ENCODE peak calls at places on chromosomes 5 and 9, in eight cellular contexts. One of them, this sample, is unnamed.

GRCh38 chr5:178279723-178280438 is 47.3 kb upstream of the PHYKPL start:
- DNase-seq in A673: peak
- DNase-seq in A549: peak
- DNase-seq in heart left ventricle: peak
- DNase-seq in fibroblast of lung: peak
- DNase-seq in left ventricle myocardium inferior: peak
- DNase-seq in right atrium auricular region: peak
- DNase-seq in Caco-2: peak
- DNase-seq in this sample: peak

GRCh38 chr5:177307544-177308363 is 3.9 kb downstream of the MXD3 start:
- DNase-seq in A549: no peak
- DNase-seq in A673: no peak
- DNase-seq in Caco-2: no peak
- DNase-seq in heart left ventricle: peak
- DNase-seq in fibroblast of lung: no peak
- DNase-seq in right atrium auricular region: no peak
- DNase-seq in left ventricle myocardium inferior: no peak
- DNase-seq in this sample: no peak

GRCh38 chr5:88672644-88673493 is 210.1 kb downstream of the MEF2C start:
- DNase-seq in A673: peak
- DNase-seq in heart left ventricle: no peak
- DNase-seq in fibroblast of lung: no peak
- DNase-seq in right atrium auricular region: no peak
- DNase-seq in A549: no peak
- DNase-seq in Caco-2: no peak
- DNase-seq in left ventricle myocardium inferior: no peak
- DNase-seq in this sample: no peak

GRCh38 chr5:157544623-157544989 is 31.0 kb downstream of the ADAM19 start:
- DNase-seq in fibroblast of lung: no peak
- DNase-seq in right atrium auricular region: no peak
- DNase-seq in Caco-2: no peak
- DNase-seq in A549: no peak
- DNase-seq in heart left ventricle: no peak
- DNase-seq in A673: no peak
- DNase-seq in left ventricle myocardium inferior: no peak
- DNase-seq in this sample: no peak

GRCh38 chr5:62283856-62284255 is 22.1 kb upstream of the KIF2A start:
- DNase-seq in A673: no peak
- DNase-seq in heart left ventricle: no peak
- DNase-seq in left ventricle myocardium inferior: no peak
- DNase-seq in Caco-2: no peak
- DNase-seq in right atrium auricular region: no peak
- DNase-seq in fibroblast of lung: no peak
- DNase-seq in A549: no peak
- DNase-seq in this sample: no peak

GRCh38 chr9:33263131-33263935 is 1.2 kb downstream of the BAG1 start:
- DNase-seq in Caco-2: no peak
- DNase-seq in heart left ventricle: no peak
- DNase-seq in fibroblast of lung: peak
- DNase-seq in left ventricle myocardium inferior: no peak
- DNase-seq in A673: peak
- DNase-seq in A549: no peak
- DNase-seq in right atrium auricular region: peak
- DNase-seq in this sample: peak

GRCh38 chr9:98331536-98332259 is 76.2 kb upstream of the TBC1D2 start:
- DNase-seq in left ventricle myocardium inferior: no peak
- DNase-seq in right atrium auricular region: no peak
- DNase-seq in A549: no peak
- DNase-seq in Caco-2: no peak
- DNase-seq in fibroblast of lung: peak
- DNase-seq in A673: no peak
- DNase-seq in heart left ventricle: no peak
- DNase-seq in this sample: no peak

GRCh38 chr5:149439899-149440655 is 61.0 kb upstream of the IL17B start:
- DNase-seq in fibroblast of lung: peak
- DNase-seq in A673: peak
- DNase-seq in A549: peak
- DNase-seq in right atrium auricular region: no peak
- DNase-seq in Caco-2: peak
- DNase-seq in heart left ventricle: no peak
- DNase-seq in left ventricle myocardium inferior: no peak
- DNase-seq in this sample: peak

GRCh38 chr5:51731641-51732040 is 348.4 kb downstream of the ISL1 start:
- DNase-seq in fibroblast of lung: peak
- DNase-seq in heart left ventricle: no peak
- DNase-seq in right atrium auricular region: no peak
- DNase-seq in Caco-2: no peak
- DNase-seq in A549: no peak
- DNase-seq in left ventricle myocardium inferior: no peak
- DNase-seq in A673: peak
- DNase-seq in this sample: peak

GRCh38 chr5:177456591-177456964 is 10.0 kb downstream of the PRR7 start:
- DNase-seq in right atrium auricular region: no peak
- DNase-seq in Caco-2: no peak
- DNase-seq in heart left ventricle: no peak
- DNase-seq in A673: no peak
- DNase-seq in left ventricle myocardium inferior: no peak
- DNase-seq in fibroblast of lung: no peak
- DNase-seq in A549: no peak
- DNase-seq in this sample: no peak

GRCh38 chr9:38008168-38009034 is 60.6 kb downstream of the SHB start:
- DNase-seq in A673: peak
- DNase-seq in fibroblast of lung: peak
- DNase-seq in heart left ventricle: no peak
- DNase-seq in left ventricle myocardium inferior: no peak
- DNase-seq in A549: peak
- DNase-seq in Caco-2: peak
- DNase-seq in right atrium auricular region: no peak
- DNase-seq in this sample: peak

GRCh38 chr9:116870566-116870965 is 183.5 kb downstream of the TRIM32 start:
- DNase-seq in heart left ventricle: no peak
- DNase-seq in fibroblast of lung: no peak
- DNase-seq in right atrium auricular region: no peak
- DNase-seq in A549: peak
- DNase-seq in left ventricle myocardium inferior: no peak
- DNase-seq in A673: no peak
- DNase-seq in Caco-2: peak
- DNase-seq in this sample: no peak

DNA sequence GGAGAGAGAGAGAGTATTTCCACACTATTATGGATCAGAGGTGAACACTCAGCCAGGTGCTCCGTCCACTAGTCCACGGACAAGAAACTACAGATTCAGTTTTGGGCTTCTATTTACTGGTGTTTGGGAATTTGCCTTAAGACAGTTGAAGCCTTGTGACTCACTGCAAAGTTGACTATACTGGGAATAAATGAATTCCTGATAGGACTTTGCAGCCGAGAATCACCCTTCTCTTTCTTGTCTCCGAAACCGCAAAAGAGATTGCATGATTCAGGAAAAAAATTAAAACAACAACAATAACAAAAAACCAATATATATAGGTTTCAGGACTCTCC is 701 bp downstream of the TMEM171 start:
- DNase-seq in A549: no peak
- DNase-seq in right atrium auricular region: no peak
- DNase-seq in left ventricle myocardium inferior: no peak
- DNase-seq in Caco-2: no peak
- DNase-seq in A673: no peak
- DNase-seq in heart left ventricle: no peak
- DNase-seq in fibroblast of lung: no peak
- DNase-seq in this sample: no peak
- H3K4me3 ChIP-seq in A549: peak
- H3K4me3 ChIP-seq in right atrium auricular region: peak
- H3K4me3 ChIP-seq in left ventricle myocardium inferior: peak
- H3K4me3 ChIP-seq in Caco-2: peak
- H3K4me3 ChIP-seq in A673: peak
- H3K4me3 ChIP-seq in heart left ventricle: no peak
- H3K4me3 ChIP-seq in fibroblast of lung: peak
- H3K4me3 ChIP-seq in this sample: peak

GRCh38 chr5:138753794-138754698 is 821 bp downstream of the CTNNA1 start:
- DNase-seq in A673: peak
- DNase-seq in heart left ventricle: peak
- DNase-seq in right atrium auricular region: peak
- DNase-seq in Caco-2: peak
- DNase-seq in A549: peak
- DNase-seq in left ventricle myocardium inferior: peak
- DNase-seq in fibroblast of lung: peak
- DNase-seq in this sample: peak

GRCh38 chr5:138755084-138755748 is 2.0 kb downstream of the CTNNA1 start:
- DNase-seq in right atrium auricular region: no peak
- DNase-seq in Caco-2: no peak
- DNase-seq in left ventricle myocardium inferior: no peak
- DNase-seq in A549: no peak
- DNase-seq in heart left ventricle: no peak
- DNase-seq in A673: no peak
- DNase-seq in fibroblast of lung: no peak
- DNase-seq in this sample: no peak

GRCh38 chr5:138754699-138755057 is 1.5 kb downstream of the CTNNA1 start:
- DNase-seq in right atrium auricular region: no peak
- DNase-seq in Caco-2: no peak
- DNase-seq in fibroblast of lung: no peak
- DNase-seq in A673: no peak
- DNase-seq in A549: no peak
- DNase-seq in heart left ventricle: no peak
- DNase-seq in left ventricle myocardium inferior: no peak
- DNase-seq in this sample: peak

GRCh38 chr5:138752341-138752950 is 779 bp upstream of the CTNNA1 start:
- DNase-seq in Caco-2: peak
- DNase-seq in left ventricle myocardium inferior: peak
- DNase-seq in heart left ventricle: peak
- DNase-seq in A549: peak
- DNase-seq in A673: peak
- DNase-seq in fibroblast of lung: peak
- DNase-seq in right atrium auricular region: no peak
- DNase-seq in this sample: peak

DNA sequence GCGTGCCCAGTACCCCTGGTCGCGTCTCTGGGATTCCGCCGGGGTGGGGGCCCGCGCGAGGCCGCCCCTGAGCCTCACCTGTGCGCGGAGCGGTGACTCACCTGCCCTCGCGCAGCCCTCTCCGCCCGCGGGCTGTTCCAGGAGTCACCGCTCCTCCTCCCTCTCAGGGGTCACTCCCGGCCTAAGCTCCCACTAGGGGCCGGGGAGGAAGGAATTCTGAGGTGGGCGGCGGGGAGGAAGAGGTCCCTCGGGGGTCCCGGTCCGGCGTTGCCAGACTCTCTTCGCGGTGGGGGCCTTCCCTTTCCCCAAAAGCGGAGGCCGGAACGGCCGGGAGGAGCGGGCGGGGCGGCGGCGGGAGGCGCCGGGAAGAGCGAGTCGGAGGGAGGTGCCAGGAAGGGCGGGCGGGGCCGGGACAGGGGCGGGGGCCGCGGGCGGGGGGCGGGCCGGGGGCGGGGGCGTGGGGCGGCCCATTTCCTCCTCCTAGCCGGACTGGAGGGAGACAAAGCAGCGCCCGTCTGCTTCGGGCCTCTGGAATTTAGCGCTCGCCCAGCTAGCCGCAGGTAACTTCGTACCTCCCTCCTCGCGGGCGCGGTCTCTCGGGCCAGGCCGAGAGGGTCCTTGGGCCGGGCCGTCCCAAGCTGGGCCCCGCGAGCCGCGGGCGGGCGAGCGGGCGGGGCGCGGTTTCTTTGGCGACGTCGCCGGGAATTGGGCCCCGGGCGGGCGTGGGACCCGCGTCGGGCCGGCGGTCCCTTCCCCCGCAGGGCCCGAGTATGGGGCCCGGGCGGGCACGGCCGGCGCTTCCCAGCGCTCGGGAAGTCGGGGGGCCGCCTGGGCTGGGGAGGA is at the start of gene CTNNA1:
- DNase-seq in A673: peak
- DNase-seq in left ventricle myocardium inferior: peak
- DNase-seq in Caco-2: peak
- DNase-seq in fibroblast of lung: peak
- DNase-seq in heart left ventricle: peak
- DNase-seq in A549: peak
- DNase-seq in right atrium auricular region: peak
- DNase-seq in this sample: peak
- TF ChIP-seq CTCF in A673: no peak
- TF ChIP-seq CTCF in left ventricle myocardium inferior: no peak
- TF ChIP-seq CTCF in Caco-2: no peak
- TF ChIP-seq CTCF in fibroblast of lung: no peak
- TF ChIP-seq CTCF in heart left ventricle: peak
- TF ChIP-seq CTCF in A549: no peak
- TF ChIP-seq CTCF in right atrium auricular region: no peak
- TF ChIP-seq CTCF in this sample: no peak

GRCh38 chr5:55222819-55223124 is 4.3 kb downstream of the MCIDAS start:
- DNase-seq in left ventricle myocardium inferior: no peak
- DNase-seq in fibroblast of lung: no peak
- DNase-seq in A549: no peak
- DNase-seq in right atrium auricular region: no peak
- DNase-seq in heart left ventricle: no peak
- DNase-seq in A673: no peak
- DNase-seq in Caco-2: no peak
- DNase-seq in this sample: no peak

GRCh38 chr5:55218966-55219365 is 8.1 kb downstream of the MCIDAS start:
- DNase-seq in right atrium auricular region: no peak
- DNase-seq in heart left ventricle: no peak
- DNase-seq in left ventricle myocardium inferior: no peak
- DNase-seq in Caco-2: peak
- DNase-seq in fibroblast of lung: no peak
- DNase-seq in A673: no peak
- DNase-seq in A549: no peak
- DNase-seq in this sample: no peak

GRCh38 chr5:55220433-55221185 is 6.5 kb downstream of the MCIDAS start:
- DNase-seq in Caco-2: no peak
- DNase-seq in right atrium auricular region: no peak
- DNase-seq in A549: no peak
- DNase-seq in fibroblast of lung: no peak
- DNase-seq in heart left ventricle: no peak
- DNase-seq in left ventricle myocardium inferior: no peak
- DNase-seq in A673: no peak
- DNase-seq in this sample: no peak

GRCh38 chr5:55222061-55222818 is 4.9 kb downstream of the MCIDAS start:
- DNase-seq in A549: no peak
- DNase-seq in heart left ventricle: no peak
- DNase-seq in right atrium auricular region: no peak
- DNase-seq in left ventricle myocardium inferior: no peak
- DNase-seq in fibroblast of lung: no peak
- DNase-seq in Caco-2: no peak
- DNase-seq in A673: no peak
- DNase-seq in this sample: no peak

DNA sequence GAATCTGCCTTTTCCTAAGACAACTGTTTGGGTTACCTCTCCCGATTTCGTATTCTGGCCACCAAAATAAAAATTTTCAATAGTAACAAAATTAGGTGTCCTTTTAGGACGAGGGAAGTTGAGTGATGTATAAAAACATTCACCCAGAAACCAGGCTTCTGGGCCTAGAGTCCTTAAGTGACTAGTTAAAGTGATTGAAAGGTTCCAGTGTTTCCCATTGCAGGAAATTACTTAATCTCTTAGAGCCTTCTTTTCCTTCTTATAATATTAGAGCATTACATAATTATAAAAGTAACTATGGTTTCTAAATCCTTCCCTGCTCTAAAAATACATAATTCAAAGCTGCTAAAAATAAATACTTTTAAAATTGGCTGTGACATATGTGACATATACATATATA is 7.3 kb downstream of the MCIDAS start:
- DNase-seq in heart left ventricle: no peak
- DNase-seq in A549: no peak
- DNase-seq in right atrium auricular region: no peak
- DNase-seq in fibroblast of lung: no peak
- DNase-seq in left ventricle myocardium inferior: no peak
- DNase-seq in Caco-2: no peak
- DNase-seq in A673: no peak
- DNase-seq in this sample: no peak
- H3K4me3 ChIP-seq in heart left ventricle: no peak
- H3K4me3 ChIP-seq in A549: no peak
- H3K4me3 ChIP-seq in right atrium auricular region: no peak
- H3K4me3 ChIP-seq in fibroblast of lung: no peak
- H3K4me3 ChIP-seq in left ventricle myocardium inferior: no peak
- H3K4me3 ChIP-seq in Caco-2: no peak
- H3K4me3 ChIP-seq in A673: no peak
- H3K4me3 ChIP-seq in this sample: no peak

GRCh38 chr5:82174128-82174918 is 103.8 kb downstream of the RPS23 start:
- DNase-seq in right atrium auricular region: peak
- DNase-seq in heart left ventricle: peak
- DNase-seq in Caco-2: peak
- DNase-seq in A673: peak
- DNase-seq in A549: peak
- DNase-seq in left ventricle myocardium inferior: peak
- DNase-seq in fibroblast of lung: peak
- DNase-seq in this sample: peak
- TF ChIP-seq CTCF in right atrium auricular region: peak
- TF ChIP-seq CTCF in heart left ventricle: peak
- TF ChIP-seq CTCF in Caco-2: peak
- TF ChIP-seq CTCF in A673: peak
- TF ChIP-seq CTCF in A549: peak
- TF ChIP-seq CTCF in left ventricle myocardium inferior: peak
- TF ChIP-seq CTCF in fibroblast of lung: peak
- TF ChIP-seq CTCF in this sample: peak